ENCODE peak calls at places on chromosomes 3 and 15, in nine cellular contexts. D is astrocyte, S is tibial artery, G is cardiac muscle cell, C is ovary, O is GM23248, J is left lung, K is suprapubic skin, N is spleen. Q is an unnamed sample. For H3K36me3, the result is how much of the 10 kb centered on the place peaks cover.

GRCh38 chr3:115975353-115975752 is 352.0 kb downstream of the GAP43 start:
- DNase-seq in D (peak), S (no peak), G (no peak), C (no peak), O (peak), J (no peak), K (no peak), N (no peak), Q (no peak)

GRCh38 chr3:146682176-146682575 is 77.0 kb upstream of the PLSCR5 start:
- DNase-seq in D (no peak), S (no peak), G (no peak), C (no peak), O (peak), J (no peak), K (no peak), N (no peak), Q (no peak)

GRCh38 chr15:86857701-86858100 is 778.0 kb downstream of the AGBL1 start:
- DNase-seq in D (peak), S (no peak), G (no peak), C (no peak), O (no peak), J (no peak), K (no peak), N (no peak), Q (no peak)

GRCh38 chr3:96354742-96355141 is 459.7 kb upstream of the EPHA6 start:
- DNase-seq in D (peak), S (no peak), G (no peak), C (no peak), O (no peak), J (no peak), K (no peak), N (no peak), Q (no peak)

GRCh38 chr3:4504340-4505261 is 11.5 kb downstream of the ITPR1 start:
- DNase-seq in D (no peak), S (no peak), G (peak), C (no peak), O (peak), J (no peak), K (no peak), N (no peak), Q (no peak)

GRCh38 chr15:57560976-57561711 is 30.6 kb upstream of the MYZAP start:
- DNase-seq in D (peak), S (peak), G (peak), C (peak), O (peak), J (peak), K (peak), N (peak), Q (no peak)

GRCh38 chr3:146640955-146641867 is 36.1 kb upstream of the PLSCR5 start:
- DNase-seq in D (peak), S (no peak), G (peak), C (no peak), O (peak), J (no peak), K (no peak), N (no peak), Q (no peak)

GRCh38 chr3:155026999-155027591 is 53.0 kb upstream of the MME start:
- DNase-seq in D (peak), S (no peak), G (no peak), C (no peak), O (peak), J (no peak), K (no peak), N (no peak), Q (no peak)

GRCh38 chr3:183536238-183536880 is 19.1 kb downstream of the KLHL6 start:
- DNase-seq in D (no peak), S (no peak), G (no peak), C (no peak), O (no peak), J (no peak), K (no peak), N (no peak), Q (no peak)

GRCh38 chr15:91982401-91982800 is 128.9 kb downstream of the SLCO3A1 start:
- DNase-seq in D (no peak), S (no peak), G (no peak), C (no peak), O (peak), J (no peak), K (no peak), N (no peak), Q (no peak)
- H3K27ac ChIP-seq in D (no peak), S (peak), G (no peak), C (no peak), O (no peak), J (no peak), K (no peak), N (no peak), Q (no peak)

DNA sequence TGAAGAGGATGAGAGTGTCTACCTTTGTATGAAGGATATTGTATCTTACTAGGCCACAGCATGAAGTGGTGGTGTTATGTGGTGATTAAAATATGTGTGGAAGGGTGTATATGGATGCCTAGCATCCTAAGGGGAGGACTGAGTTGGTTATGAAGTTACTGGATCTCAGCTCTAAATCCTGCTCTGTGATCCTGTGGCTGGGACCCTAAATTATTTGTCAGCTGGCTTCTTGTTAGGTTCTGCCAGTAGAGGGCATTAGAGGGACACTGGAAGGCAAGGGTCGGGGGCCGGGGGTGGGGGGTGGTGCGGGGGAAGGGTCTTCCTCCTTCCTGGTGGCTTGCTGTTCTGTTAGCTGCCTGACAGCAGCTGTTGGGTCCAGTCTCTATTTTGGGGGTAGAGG is 34.9 kb downstream of the MORF4L1 start:
- DNase-seq in D (no peak), S (no peak), G (peak), C (no peak), O (peak), J (no peak), K (no peak), N (no peak), Q (no peak)
- H3K36me3 ChIP-seq in D (under half), S (half or more), G (half or more), C (under half), O (half or more), J (under half), K (half or more), N (half or more), Q (under half)

DNA sequence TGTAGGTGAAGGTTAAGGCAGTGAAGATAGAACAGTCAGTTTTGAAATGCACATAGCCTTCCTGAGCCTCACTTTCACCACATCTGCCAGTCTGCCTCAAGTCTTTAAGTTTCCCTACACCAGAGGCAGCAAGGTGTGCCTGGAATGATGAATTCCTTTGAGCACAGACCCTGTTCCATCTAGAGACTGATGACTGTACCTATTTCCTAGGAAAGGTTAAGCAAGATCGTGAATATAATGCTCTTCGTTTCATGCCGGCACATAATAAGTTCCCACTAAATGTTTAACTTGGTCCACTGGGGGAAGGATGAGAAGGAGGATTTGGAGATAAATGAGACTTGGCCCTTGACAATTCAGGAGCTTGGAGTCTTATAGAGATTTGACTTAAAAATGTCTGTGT is 141.9 kb downstream of the LPP start:
- DNase-seq in D (no peak), S (no peak), G (no peak), C (no peak), O (no peak), J (no peak), K (no peak), N (no peak), Q (no peak)
- H3K4me3 ChIP-seq in D (no peak), S (no peak), G (no peak), C (no peak), O (no peak), J (no peak), K (no peak), N (no peak), Q (no peak)

GRCh38 chr3:179046497-179047353 is 24.9 kb downstream of the ZMAT3 start:
- DNase-seq in D (peak), S (no peak), G (no peak), C (no peak), O (peak), J (no peak), K (no peak), N (no peak), Q (no peak)
- H3K27ac ChIP-seq in D (peak), S (no peak), G (peak), C (no peak), O (no peak), J (no peak), K (no peak), N (peak), Q (no peak)

GRCh38 chr3:101851833-101852232 is 2.5 kb downstream of the NFKBIZ start:
- DNase-seq in D (no peak), S (no peak), G (no peak), C (no peak), O (no peak), J (no peak), K (no peak), N (no peak), Q (no peak)
- H3K36me3 ChIP-seq in D (half or more), S (half or more), G (under half), C (under half), O (half or more), J (under half), K (half or more), N (under half), Q (under half)

GRCh38 chr3:61824553-61825135 is 263.3 kb downstream of the PTPRG start:
- DNase-seq in D (no peak), S (no peak), G (no peak), C (no peak), O (no peak), J (no peak), K (no peak), N (no peak), Q (no peak)

GRCh38 chr3:61821823-61822251 is 260.5 kb downstream of the PTPRG start:
- DNase-seq in D (peak), S (no peak), G (no peak), C (no peak), O (peak), J (no peak), K (no peak), N (no peak), Q (no peak)

GRCh38 chr3:61822588-61822987 is 261.2 kb downstream of the PTPRG start:
- DNase-seq in D (no peak), S (no peak), G (no peak), C (no peak), O (no peak), J (no peak), K (no peak), N (no peak), Q (no peak)

GRCh38 chr3:61819861-61820260 is 258.5 kb downstream of the PTPRG start:
- DNase-seq in D (no peak), S (no peak), G (no peak), C (no peak), O (peak), J (no peak), K (no peak), N (no peak), Q (no peak)

GRCh38 chr3:61820306-61820992 is 259.1 kb downstream of the PTPRG start:
- DNase-seq in D (no peak), S (no peak), G (no peak), C (no peak), O (no peak), J (no peak), K (no peak), N (no peak), Q (no peak)
- H3K4me3 ChIP-seq in D (no peak), S (no peak), G (no peak), C (no peak), O (no peak), J (no peak), K (no peak), N (no peak), Q (no peak)

DNA sequence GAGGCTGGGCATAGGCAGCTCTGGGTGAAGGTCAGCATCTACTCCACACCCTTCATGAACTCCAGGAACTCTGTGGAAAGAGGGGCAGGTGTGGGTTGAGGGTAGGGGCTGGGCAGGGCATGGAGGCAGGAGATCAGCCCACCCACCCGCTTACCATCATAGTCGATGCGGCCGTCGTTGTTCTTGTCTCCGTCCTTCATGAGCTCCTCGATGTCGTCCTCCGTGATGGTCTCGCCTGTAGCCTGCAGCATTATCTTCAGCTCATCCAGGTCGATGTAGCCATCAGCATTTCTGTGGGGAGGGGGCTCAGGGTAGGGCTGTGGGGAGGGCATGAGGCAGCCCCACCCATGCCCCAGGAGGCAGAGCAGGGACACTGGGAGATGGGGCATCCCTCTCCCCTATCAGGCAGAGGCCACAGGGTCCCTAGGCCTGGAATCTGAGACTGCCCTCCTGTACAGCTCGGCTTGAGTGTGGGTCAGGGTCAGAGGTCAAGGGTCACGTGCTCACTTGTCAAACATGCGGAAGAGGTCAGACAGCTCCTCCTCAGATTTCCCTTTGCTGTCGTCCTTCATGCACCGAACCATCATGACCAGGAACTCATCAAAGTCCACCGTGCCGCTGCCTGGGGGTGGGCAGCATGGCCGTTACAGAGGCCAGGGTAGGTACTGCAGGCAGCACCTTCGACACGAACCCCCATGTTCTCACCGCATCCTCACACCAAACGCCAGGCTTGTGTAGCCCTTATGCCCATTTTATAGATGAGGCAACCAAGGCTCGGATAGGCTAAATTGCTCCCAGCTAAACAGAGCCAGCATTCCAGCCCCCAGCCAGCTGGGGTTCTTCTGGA is 2.4 kb downstream of the TNNC1 start:
- DNase-seq in D (no peak), S (no peak), G (no peak), C (no peak), O (no peak), J (no peak), K (no peak), N (no peak), Q (no peak)
- H3K27ac ChIP-seq in D (no peak), S (no peak), G (peak), C (no peak), O (no peak), J (no peak), K (no peak), N (no peak), Q (no peak)

GRCh38 chr3:123941150-123941941 is 19.7 kb downstream of the CCDC14 start:
- DNase-seq in D (no peak), S (no peak), G (no peak), C (no peak), O (peak), J (no peak), K (no peak), N (no peak), Q (no peak)
- H3K36me3 ChIP-seq in D (under half), S (under half), G (under half), C (under half), O (under half), J (under half), K (under half), N (under half), Q (under half)

DNA sequence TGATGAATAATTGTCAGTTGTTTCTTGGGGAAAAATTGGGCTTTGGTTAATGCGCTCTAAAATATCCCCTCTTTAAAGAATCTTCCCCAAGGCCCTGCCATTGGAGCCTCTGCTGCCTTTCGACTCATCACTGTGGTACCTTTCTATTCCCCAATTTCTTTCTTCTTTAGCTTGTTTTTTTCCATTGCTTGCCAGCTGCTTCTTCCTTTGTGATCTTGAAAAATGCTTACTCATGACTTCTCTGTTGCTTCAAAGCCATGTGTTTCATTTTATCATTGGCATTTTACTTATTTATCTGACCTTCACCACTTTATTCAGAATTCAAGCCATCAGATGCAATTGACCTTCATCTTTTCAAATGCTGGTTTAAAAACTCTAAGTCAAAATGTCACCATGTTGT is 84.4 kb downstream of the SV2B start:
- DNase-seq in D (no peak), S (no peak), G (no peak), C (no peak), O (no peak), J (no peak), K (no peak), N (no peak), Q (no peak)
- H3K4me3 ChIP-seq in D (no peak), S (no peak), G (no peak), C (no peak), O (no peak), J (no peak), K (no peak), N (no peak), Q (no peak)

GRCh38 chr3:33392144-33392543 is 48.1 kb downstream of the UBP1 start:
- DNase-seq in D (no peak), S (no peak), G (no peak), C (no peak), O (no peak), J (no peak), K (no peak), N (no peak), Q (no peak)

GRCh38 chr3:33391255-33391995 is 48.8 kb downstream of the UBP1 start:
- DNase-seq in D (no peak), S (no peak), G (no peak), C (no peak), O (no peak), J (no peak), K (no peak), N (no peak), Q (no peak)

GRCh38 chr3:33392703-33393125 is 47.5 kb downstream of the UBP1 start:
- DNase-seq in D (peak), S (peak), G (no peak), C (no peak), O (peak), J (no peak), K (no peak), N (no peak), Q (no peak)

GRCh38 chr3:33388374-33389100 is 51.7 kb downstream of the UBP1 start:
- DNase-seq in D (no peak), S (no peak), G (no peak), C (no peak), O (no peak), J (no peak), K (no peak), N (no peak), Q (no peak)

GRCh38 chr3:33389908-33390307 is 50.3 kb downstream of the UBP1 start:
- DNase-seq in D (no peak), S (no peak), G (no peak), C (no peak), O (no peak), J (no peak), K (no peak), N (no peak), Q (no peak)
- H3K27ac ChIP-seq in D (no peak), S (peak), G (no peak), C (no peak), O (no peak), J (no peak), K (no peak), N (no peak), Q (no peak)

Q was measured in vagina.